ENCODE peak calls at places on chromosomes 11 and 22, in six cellular contexts. X, C, R, N, E and F are unnamed samples.

GRCh38 chr11:110777765-110778164 is 65.5 kb upstream of the ARHGAP20 start:
- DNase-seq in X (no peak), C (no peak), R (peak), N (no peak), E (no peak), F (no peak)

GRCh38 chr11:127643659-127644058 is 643.1 kb upstream of the KIRREL3 start:
- DNase-seq in X (no peak), C (no peak), R (no peak), N (no peak), E (no peak), F (no peak)

GRCh38 chr11:2519879-2520735 is 75.3 kb downstream of the KCNQ1 start:
- DNase-seq in X (peak), C (no peak), R (peak), N (no peak), E (peak), F (peak)

GRCh38 chr22:23786752-23787599 is at the start of gene SMARCB1:
- DNase-seq in X (peak), C (peak), R (peak), N (peak), E (peak), F (peak)

GRCh38 chr11:11731311-11732083 is 109.7 kb upstream of the GALNT18 start:
- DNase-seq in X (no peak), C (no peak), R (no peak), N (peak), E (no peak), F (no peak)

GRCh38 chr22:28988455-28988854 is 73.2 kb downstream of the C22orf31 start:
- DNase-seq in X (no peak), C (no peak), R (no peak), N (no peak), E (no peak), F (no peak)

GRCh38 chr11:36455658-36456111 is 54.4 kb downstream of the TRAF6 start:
- DNase-seq in X (no peak), C (no peak), R (peak), N (no peak), E (peak), F (no peak)

GRCh38 chr22:30336752-30337460 is 10.2 kb upstream of the TBC1D10A start:
- DNase-seq in X (no peak), C (no peak), R (no peak), N (no peak), E (no peak), F (no peak)

GRCh38 chr22:45768490-45768889 is 96.9 kb downstream of the ATXN10 start:
- DNase-seq in X (no peak), C (no peak), R (no peak), N (no peak), E (no peak), F (no peak)

GRCh38 chr11:100684101-100685065 is 2.7 kb upstream of the ARHGAP42 start:
- DNase-seq in X (no peak), C (no peak), R (no peak), N (no peak), E (no peak), F (no peak)

GRCh38 chr22:42300286-42301071 is 30.0 kb upstream of the TCF20 start:
- DNase-seq in X (no peak), C (peak), R (peak), N (no peak), E (no peak), F (peak)

GRCh38 chr11:32427935-32428664 is 7.2 kb downstream of the WT1 start:
- DNase-seq in X (peak), C (no peak), R (no peak), N (no peak), E (no peak), F (no peak)

GRCh38 chr11:65112551-65113360 is 1.1 kb downstream of the TM7SF2 start:
- DNase-seq in X (peak), C (peak), R (peak), N (no peak), E (peak), F (peak)

GRCh38 chr11:130407978-130408377 is 20.4 kb downstream of the ADAMTS8 start:
- DNase-seq in X (no peak), C (no peak), R (no peak), N (no peak), E (peak), F (no peak)

GRCh38 chr11:85132839-85133238 is 494.3 kb downstream of the DLG2 start:
- DNase-seq in X (no peak), C (no peak), R (no peak), N (no peak), E (no peak), F (no peak)

GRCh38 chr11:78341841-78342240 is 75.8 kb downstream of the GAB2 start:
- DNase-seq in X (no peak), C (no peak), R (no peak), N (no peak), E (no peak), F (no peak)

GRCh38 chr22:42519544-42520237 is at the start of gene RRP7A:
- DNase-seq in X (peak), C (peak), R (peak), N (peak), E (peak), F (peak)

GRCh38 chr11:125091247-125091876 is 20.1 kb downstream of the TMEM218 start:
- DNase-seq in X (peak), C (peak), R (no peak), N (no peak), E (peak), F (no peak)

GRCh38 chr11:122069946-122070345 is 46.1 kb downstream of the BLID start:
- DNase-seq in X (no peak), C (no peak), R (peak), N (no peak), E (peak), F (no peak)

GRCh38 chr11:111631666-111632039 is 29.4 kb downstream of the SIK2 start:
- DNase-seq in X (no peak), C (no peak), R (no peak), N (no peak), E (no peak), F (no peak)

GRCh38 chr22:46905415-46905814 is 143.0 kb downstream of the TBC1D22A start:
- DNase-seq in X (no peak), C (no peak), R (peak), N (no peak), E (no peak), F (no peak)

GRCh38 chr11:97617031-97617430 is 1227.2 kb downstream of the JRKL start:
- DNase-seq in X (no peak), C (no peak), R (no peak), N (no peak), E (no peak), F (no peak)

GRCh38 chr22:36873614-36874308 is 13.0 kb downstream of the NCF4 start:
- DNase-seq in X (peak), C (peak), R (peak), N (no peak), E (no peak), F (peak)

GRCh38 chr11:1870326-1870696 is 17.4 kb downstream of the LSP1 start:
- DNase-seq in X (peak), C (no peak), R (no peak), N (no peak), E (no peak), F (no peak)

GRCh38 chr11:86101493-86101892 is 32.6 kb upstream of the PICALM start:
- DNase-seq in X (no peak), C (no peak), R (no peak), N (no peak), E (no peak), F (no peak)

GRCh38 chr11:107780775-107781174 is 68.9 kb upstream of the SLN start:
- DNase-seq in X (no peak), C (no peak), R (no peak), N (no peak), E (no peak), F (no peak)

GRCh38 chr11:88431675-88432341 is 94.3 kb upstream of the CTSC start:
- DNase-seq in X (no peak), C (no peak), R (no peak), N (no peak), E (no peak), F (no peak)

GRCh38 chr11:58907780-58908179 is 31.5 kb upstream of the GLYATL1 start:
- DNase-seq in X (no peak), C (no peak), R (no peak), N (no peak), E (no peak), F (no peak)

GRCh38 chr11:126267650-126268049 is 1.0 kb downstream of the SRPRA start:
- DNase-seq in X (no peak), C (no peak), R (peak), N (no peak), E (no peak), F (no peak)

GRCh38 chr22:23772315-23773246 is at the start of gene MMP11:
- DNase-seq in X (peak), C (peak), R (peak), N (no peak), E (peak), F (peak)

GRCh38 chr11:62137276-62137861 is 13.6 kb downstream of the INCENP start:
- DNase-seq in X (no peak), C (no peak), R (no peak), N (no peak), E (no peak), F (no peak)

GRCh38 chr11:2276999-2277328 is 6.6 kb upstream of the ASCL2 start:
- DNase-seq in X (no peak), C (no peak), R (no peak), N (no peak), E (no peak), F (no peak)

GRCh38 chr22:23569291-23569690 is 10.8 kb downstream of the IGLL1 start:
- DNase-seq in X (peak), C (no peak), R (no peak), N (no peak), E (no peak), F (no peak)

DNA sequence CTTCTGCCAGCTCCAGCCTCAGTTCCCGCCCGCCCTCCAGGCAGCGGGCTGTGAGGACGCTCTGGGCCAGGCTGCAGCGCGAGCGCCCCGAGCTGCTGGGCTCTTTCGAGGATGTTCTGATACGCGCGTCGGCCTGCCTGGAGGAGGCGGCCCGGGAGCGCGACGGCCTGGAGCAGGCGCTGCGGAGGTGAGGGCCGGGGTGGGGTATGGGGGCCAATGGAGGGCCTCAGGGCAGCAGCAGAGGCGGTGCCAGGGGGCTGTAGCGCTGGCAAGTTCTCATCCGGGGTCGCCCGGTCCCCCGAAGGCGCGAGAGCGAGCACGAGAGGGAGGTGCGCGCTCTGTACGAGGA is 2.2 kb downstream of the CRACR2B start:
- DNase-seq in X (no peak), C (no peak), R (no peak), N (no peak), E (no peak), F (no peak)
- TF ChIP-seq POLR2AphosphoS5 in X (peak), C (no peak), R (no peak), N (no peak), E (no peak), F (no peak)

DNA sequence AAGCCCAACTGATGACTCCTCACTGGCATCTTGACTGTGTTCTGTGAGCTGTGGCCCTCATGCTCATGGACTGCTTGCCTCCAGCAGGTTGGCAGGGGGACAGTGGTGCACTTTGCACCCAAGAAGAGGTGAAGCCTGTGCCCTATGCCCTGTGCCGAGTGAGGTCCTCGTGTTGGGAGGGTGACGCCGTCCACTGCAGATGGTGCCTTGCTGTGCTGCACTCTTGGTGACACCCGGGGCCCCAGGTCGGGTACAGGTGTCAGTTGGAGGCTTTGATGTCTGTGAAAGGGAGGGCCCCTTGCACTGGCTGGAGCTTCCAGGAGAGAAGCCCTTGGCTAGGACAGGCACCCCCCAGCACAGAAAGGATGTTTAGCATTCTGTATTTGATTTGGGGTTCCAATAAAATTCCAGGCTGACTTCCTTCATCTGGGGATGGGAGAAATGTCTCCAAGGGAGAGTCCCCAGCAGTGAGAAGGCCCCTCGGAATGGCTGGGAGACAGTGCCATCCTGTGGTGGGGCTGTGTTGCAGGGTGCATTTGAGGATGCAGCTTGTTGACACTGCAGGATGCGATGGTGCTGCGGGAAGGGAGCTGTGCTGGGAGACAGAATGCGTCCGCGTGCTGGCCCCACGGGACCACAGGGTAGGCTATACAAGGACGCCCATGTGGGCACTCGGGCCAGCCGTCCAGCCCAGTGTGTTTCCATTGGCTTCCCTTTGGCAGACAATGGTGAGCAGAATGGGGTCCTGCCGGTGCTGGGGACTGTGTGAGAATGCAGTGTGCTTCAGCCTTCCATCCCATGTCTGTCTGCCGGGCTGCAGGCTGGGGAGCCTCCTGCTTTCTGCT is 2.5 kb upstream of the ZDHHC8 start:
- DNase-seq in X (no peak), C (peak), R (peak), N (no peak), E (no peak), F (no peak)
- TF ChIP-seq POLR2AphosphoS5 in X (peak), C (no peak), R (no peak), N (no peak), E (peak), F (peak)

GRCh38 chr11:134289789-134290188 is 13.6 kb downstream of the GLB1L3 start:
- DNase-seq in X (no peak), C (peak), R (no peak), N (no peak), E (no peak), F (no peak)

GRCh38 chr11:134290646-134291045 is 14.5 kb downstream of the GLB1L3 start:
- DNase-seq in X (no peak), C (no peak), R (no peak), N (no peak), E (no peak), F (no peak)

GRCh38 chr11:134292661-134293060 is 16.5 kb downstream of the GLB1L3 start:
- DNase-seq in X (no peak), C (no peak), R (no peak), N (peak), E (peak), F (no peak)

GRCh38 chr11:134289167-134289566 is 13.0 kb downstream of the GLB1L3 start:
- DNase-seq in X (no peak), C (no peak), R (no peak), N (no peak), E (no peak), F (no peak)

DNA sequence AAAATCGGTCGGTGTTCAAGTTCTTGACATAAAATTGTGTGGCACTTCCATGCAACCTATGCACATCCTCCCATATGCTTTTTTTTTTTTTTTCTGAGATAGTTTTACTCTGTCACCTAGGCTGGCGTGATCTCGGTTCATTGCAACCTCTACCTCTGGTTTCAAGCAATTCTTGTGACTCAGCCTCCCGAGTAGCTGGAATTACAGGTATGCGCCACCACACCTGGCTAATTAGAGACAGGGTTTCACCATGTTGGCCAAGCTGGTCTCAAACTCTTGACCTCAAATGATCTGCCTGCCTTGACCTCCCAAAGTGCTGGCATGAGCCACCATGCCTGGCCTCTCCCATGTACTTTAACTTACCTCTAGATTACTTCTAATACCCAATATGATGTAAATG is 15.0 kb downstream of the GLB1L3 start:
- DNase-seq in X (no peak), C (no peak), R (no peak), N (no peak), E (no peak), F (no peak)
- TF ChIP-seq POLR2AphosphoS5 in X (no peak), C (no peak), R (no peak), N (no peak), E (no peak), F (no peak)

GRCh38 chr22:19951351-19951750 is 9.7 kb upstream of the TXNRD2 start:
- DNase-seq in X (no peak), C (peak), R (no peak), N (no peak), E (no peak), F (no peak)
- TF ChIP-seq POLR2AphosphoS5 in X (no peak), C (no peak), R (no peak), N (no peak), E (no peak), F (no peak)

DNA sequence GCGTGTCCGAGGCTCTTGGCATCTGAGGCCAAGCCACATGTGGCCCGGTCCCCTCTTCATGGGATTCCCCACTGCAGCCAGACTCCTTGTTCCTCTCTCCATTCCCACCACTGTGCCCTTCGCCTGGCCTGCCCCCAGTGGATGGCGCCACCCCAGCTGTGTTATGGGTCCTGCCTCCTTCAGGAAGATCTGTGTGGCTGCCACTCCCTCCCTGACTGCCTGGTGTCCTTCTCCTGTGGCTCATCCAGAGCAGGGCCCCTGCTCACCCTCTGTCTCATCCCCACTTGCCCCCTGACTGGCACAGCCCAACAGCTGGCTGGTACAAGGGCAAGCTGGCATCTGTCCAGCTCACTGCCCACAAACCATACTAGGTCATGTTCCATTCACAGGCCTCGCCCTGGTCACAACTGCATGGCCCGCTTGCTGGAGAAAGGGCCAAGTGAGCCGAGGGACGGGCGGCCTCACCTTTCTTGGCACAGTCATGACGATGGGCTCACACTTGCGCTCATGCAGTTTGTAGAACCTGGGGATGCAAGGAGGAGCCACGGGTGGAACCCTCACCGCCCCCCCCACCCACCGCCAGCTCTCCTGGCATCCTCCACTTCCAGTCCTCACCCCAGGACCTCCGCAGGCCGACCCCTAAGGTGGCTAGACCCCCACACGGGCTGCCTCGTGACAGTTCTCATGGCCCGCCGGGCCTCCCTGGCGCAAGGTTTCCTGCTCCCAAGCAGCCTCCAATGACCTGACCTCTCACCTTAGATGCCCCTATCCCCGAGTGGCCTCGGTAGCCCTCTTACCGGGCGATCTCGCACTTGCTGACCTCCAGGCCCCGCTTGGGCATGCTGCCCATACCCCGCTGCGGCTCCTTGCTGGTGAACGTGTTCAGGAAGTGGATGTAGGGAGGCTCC is 2.1 kb upstream of the PTPRCAP start:
- DNase-seq in X (no peak), C (no peak), R (peak), N (no peak), E (no peak), F (no peak)
- TF ChIP-seq POLR2AphosphoS5 in X (peak), C (no peak), R (no peak), N (no peak), E (no peak), F (no peak)

DNA sequence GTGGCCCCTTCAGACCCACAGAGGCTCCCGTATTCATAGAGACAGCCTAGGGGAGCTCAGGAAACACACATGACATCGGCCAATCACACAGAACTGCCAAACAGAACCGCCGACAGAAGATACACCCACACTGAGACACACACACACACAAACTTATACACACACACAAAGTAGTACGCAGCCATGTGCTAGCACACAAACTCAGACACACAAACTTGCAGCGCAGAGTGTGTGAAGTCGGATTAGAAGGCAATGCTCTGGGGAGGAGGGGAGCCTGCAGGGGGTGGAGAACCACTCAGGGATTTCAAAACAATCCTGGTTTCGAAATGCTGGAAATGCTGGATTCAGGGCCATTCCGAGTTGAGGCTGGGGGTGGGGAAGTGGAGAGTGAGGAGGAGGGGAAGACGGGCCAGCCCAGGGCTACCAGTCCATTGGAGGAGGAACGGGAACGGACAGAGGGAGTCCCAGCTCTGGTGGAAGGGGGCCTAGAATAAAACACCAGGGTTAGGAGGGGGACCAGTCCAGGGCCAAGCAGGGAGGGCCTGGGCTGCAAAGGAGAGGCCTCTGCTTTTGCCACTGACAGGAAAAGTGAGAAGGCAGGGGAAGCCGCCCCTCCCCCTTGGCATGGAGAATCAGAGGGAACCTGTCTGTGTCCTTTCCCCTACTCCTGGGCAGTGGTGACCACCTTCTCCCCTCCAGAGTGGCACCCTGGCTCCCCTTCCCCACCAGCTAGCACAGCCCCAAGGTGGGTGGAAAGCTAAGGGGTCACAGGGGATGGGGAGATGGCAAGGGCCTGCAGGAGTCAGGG is 4.4 kb downstream of the BCL9L start:
- DNase-seq in X (peak), C (no peak), R (no peak), N (peak), E (peak), F (no peak)
- TF ChIP-seq POLR2AphosphoS5 in X (no peak), C (no peak), R (peak), N (peak), E (peak), F (no peak)